ENCODE peak calls at places on chromosomes 16 and 17, in nine cellular contexts. T is CD8-positive, alpha-beta memory T cell; E is AG04450; Z is CD4-positive, alpha-beta T cell; W is OCI-LY7; Q is cardiac muscle cell; S is endodermal cell; P is T-helper 17 cell; C is tibial artery. X is an unnamed sample. For H3K9me3, the result is how much of the 10 kb centered on the place peaks cover.

GRCh38 chr17:4405699-4406098 is 28.0 kb upstream of the SPNS3 start:
- DNase-seq in T (no peak), E (no peak), Z (no peak), W (no peak), Q (no peak), S (no peak), P (no peak), C (no peak), X (no peak)

GRCh38 chr17:31155208-31155810 is 60.5 kb downstream of the NF1 start:
- DNase-seq in T (no peak), E (no peak), Z (no peak), W (no peak), Q (no peak), S (no peak), P (no peak), C (no peak), X (no peak)

GRCh38 chr16:87003414-87003755 is 313.8 kb downstream of the C16orf95 start:
- DNase-seq in T (no peak), E (no peak), Z (no peak), W (no peak), Q (no peak), S (peak), P (no peak), C (no peak), X (no peak)

GRCh38 chr17:58785097-58785496 is 29.4 kb downstream of the PPM1E start:
- DNase-seq in T (no peak), E (no peak), Z (no peak), W (no peak), Q (no peak), S (no peak), P (no peak), C (no peak), X (no peak)

GRCh38 chr17:45411348-45412105 is 21.1 kb downstream of the ARHGAP27 start:
- DNase-seq in T (no peak), E (no peak), Z (no peak), W (no peak), Q (no peak), S (peak), P (no peak), C (no peak), X (no peak)

GRCh38 chr16:30068750-30069574 is 3.4 kb downstream of the ALDOA start:
- DNase-seq in T (peak), E (no peak), Z (peak), W (peak), Q (peak), S (peak), P (peak), C (no peak), X (no peak)

GRCh38 chr16:19177111-19177747 is 9.2 kb downstream of the SYT17 start:
- DNase-seq in T (no peak), E (no peak), Z (no peak), W (no peak), Q (no peak), S (peak), P (no peak), C (no peak), X (no peak)

GRCh38 chr16:26189496-26190005 is 497.8 kb downstream of the HS3ST4 start:
- DNase-seq in T (no peak), E (no peak), Z (no peak), W (no peak), Q (peak), S (no peak), P (no peak), C (no peak), X (no peak)

GRCh38 chr17:44794699-44795413 is 35.2 kb downstream of the GJC1 start:
- DNase-seq in T (no peak), E (peak), Z (no peak), W (no peak), Q (no peak), S (peak), P (no peak), C (peak), X (no peak)

GRCh38 chr16:87324411-87325275 is 7.5 kb upstream of the C16orf95 start:
- DNase-seq in T (peak), E (no peak), Z (peak), W (peak), Q (peak), S (peak), P (no peak), C (no peak), X (peak)

GRCh38 chr17:63263053-63263452 is 183.1 kb downstream of the CYB561 start:
- DNase-seq in T (no peak), E (no peak), Z (no peak), W (no peak), Q (no peak), S (no peak), P (no peak), C (no peak), X (no peak)

GRCh38 chr17:81020767-81021497 is 14.0 kb upstream of the BAIAP2 start:
- DNase-seq in T (no peak), E (no peak), Z (no peak), W (no peak), Q (no peak), S (no peak), P (no peak), C (no peak), X (no peak)

GRCh38 chr17:82244413-82245140 is 15.7 kb downstream of the SLC16A3 start:
- DNase-seq in T (no peak), E (no peak), Z (no peak), W (peak), Q (no peak), S (peak), P (no peak), C (no peak), X (no peak)

GRCh38 chr17:42112552-42113176 is at the start of gene DHX58:
- DNase-seq in T (peak), E (peak), Z (peak), W (peak), Q (no peak), S (no peak), P (peak), C (peak), X (no peak)

GRCh38 chr16:53913082-53913870 is 209.3 kb downstream of the FTO start:
- DNase-seq in T (no peak), E (peak), Z (no peak), W (no peak), Q (no peak), S (no peak), P (no peak), C (no peak), X (no peak)

GRCh38 chr17:55285340-55286301 is 20.9 kb downstream of the HLF start:
- DNase-seq in T (no peak), E (no peak), Z (no peak), W (no peak), Q (peak), S (no peak), P (no peak), C (peak), X (no peak)

GRCh38 chr17:46853896-46854444 is 2.6 kb downstream of the WNT9B start:
- DNase-seq in T (no peak), E (no peak), Z (no peak), W (no peak), Q (no peak), S (peak), P (no peak), C (no peak), X (no peak)

GRCh38 chr17:66826856-66827255 is 8.1 kb upstream of the CACNG5 start:
- DNase-seq in T (no peak), E (no peak), Z (no peak), W (no peak), Q (no peak), S (no peak), P (no peak), C (no peak), X (no peak)

GRCh38 chr17:58329035-58329807 is 626 bp upstream of the TSPOAP1 start:
- DNase-seq in T (peak), E (no peak), Z (peak), W (peak), Q (peak), S (no peak), P (peak), C (no peak), X (no peak)

GRCh38 chr16:68227183-68227793 is 8.6 kb downstream of the ESRP2 start:
- DNase-seq in T (no peak), E (no peak), Z (no peak), W (peak), Q (no peak), S (peak), P (no peak), C (no peak), X (no peak)

GRCh38 chr17:64066709-64067108 is 46.3 kb upstream of the ICAM2 start:
- DNase-seq in T (peak), E (no peak), Z (no peak), W (no peak), Q (no peak), S (no peak), P (peak), C (no peak), X (no peak)

GRCh38 chr16:30485818-30486436 is 13.4 kb downstream of the ITGAL start:
- DNase-seq in T (no peak), E (no peak), Z (no peak), W (no peak), Q (no peak), S (no peak), P (no peak), C (no peak), X (no peak)

GRCh38 chr17:69552986-69553667 is 138.6 kb downstream of the MAP2K6 start:
- DNase-seq in T (no peak), E (no peak), Z (no peak), W (no peak), Q (no peak), S (no peak), P (no peak), C (no peak), X (no peak)

GRCh38 chr16:86395477-86395876 is 114.8 kb upstream of the FOXF1 start:
- DNase-seq in T (no peak), E (no peak), Z (no peak), W (no peak), Q (no peak), S (no peak), P (no peak), C (no peak), X (no peak)

GRCh38 chr17:79558573-79558900 is 52.3 kb downstream of the RBFOX3 start:
- DNase-seq in T (no peak), E (no peak), Z (no peak), W (no peak), Q (no peak), S (no peak), P (no peak), C (no peak), X (no peak)

GRCh38 chr16:5030251-5030870 is 3.4 kb downstream of the NAGPA start:
- DNase-seq in T (no peak), E (no peak), Z (no peak), W (no peak), Q (no peak), S (no peak), P (no peak), C (no peak), X (no peak)

GRCh38 chr16:75621170-75621477 is 2.0 kb downstream of the ADAT1 start:
- DNase-seq in T (no peak), E (no peak), Z (no peak), W (peak), Q (peak), S (peak), P (no peak), C (no peak), X (no peak)

GRCh38 chr16:68826652-68827051 is 16.7 kb upstream of the TANGO6 start:
- DNase-seq in T (no peak), E (no peak), Z (no peak), W (no peak), Q (no peak), S (no peak), P (no peak), C (no peak), X (no peak)

GRCh38 chr16:54466233-54466632 is 179.6 kb upstream of the IRX3 start:
- DNase-seq in T (no peak), E (no peak), Z (no peak), W (no peak), Q (no peak), S (no peak), P (no peak), C (no peak), X (no peak)

GRCh38 chr17:50464736-50465135 is 3.9 kb downstream of the CHAD start:
- DNase-seq in T (no peak), E (no peak), Z (no peak), W (no peak), Q (no peak), S (no peak), P (no peak), C (no peak), X (no peak)

GRCh38 chr16:77807071-77807470 is 18.7 kb downstream of the VAT1L start:
- DNase-seq in T (no peak), E (no peak), Z (no peak), W (no peak), Q (no peak), S (no peak), P (no peak), C (no peak), X (no peak)

GRCh38 chr17:72034000-72034399 is 86.8 kb upstream of the SOX9 start:
- DNase-seq in T (no peak), E (no peak), Z (no peak), W (peak), Q (no peak), S (no peak), P (no peak), C (no peak), X (no peak)

GRCh38 chr16:20906225-20906870 is 5.8 kb downstream of the LYRM1 start:
- DNase-seq in T (no peak), E (peak), Z (no peak), W (no peak), Q (no peak), S (no peak), P (no peak), C (no peak), X (no peak)

GRCh38 chr17:39164675-39165143 is 1.3 kb downstream of the ARL5C start:
- DNase-seq in T (peak), E (peak), Z (peak), W (peak), Q (peak), S (peak), P (peak), C (peak), X (peak)

GRCh38 chr17:48261297-48261880 is 153.8 kb downstream of the SNX11 start:
- DNase-seq in T (no peak), E (no peak), Z (no peak), W (peak), Q (peak), S (peak), P (no peak), C (no peak), X (peak)

GRCh38 chr16:35193956-35194355 is 1734.5 kb downstream of the TP53TG3F start:
- DNase-seq in T (no peak), E (no peak), Z (no peak), W (no peak), Q (no peak), S (no peak), P (no peak), C (no peak), X (no peak)
- H3K9me3 ChIP-seq in T (under half), E (half or more), Z (under half), W (under half), Q (under half), S (half or more), P (under half), C (under half), X (under half)

DNA sequence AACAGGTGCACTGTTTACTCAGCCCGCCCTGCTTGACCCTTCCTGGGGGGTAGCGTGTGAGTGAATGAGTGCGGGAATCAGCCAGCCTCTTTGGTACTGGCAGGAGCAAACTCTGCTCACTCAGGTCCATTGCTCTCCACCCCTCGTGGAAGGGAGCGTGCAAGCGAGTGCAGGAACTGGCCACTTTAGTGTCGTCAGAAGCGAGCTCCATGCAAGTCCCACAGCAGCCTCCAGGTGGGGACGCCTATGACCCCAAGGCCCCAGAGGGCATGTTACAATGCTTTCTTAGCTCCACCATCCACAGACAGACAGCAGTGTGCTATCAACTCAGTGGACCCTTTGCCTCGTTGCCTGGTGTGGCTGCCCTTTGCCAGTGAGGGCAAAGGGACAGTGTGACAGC is 1025.1 kb upstream of the CDH8 start:
- DNase-seq in T (no peak), E (no peak), Z (no peak), W (no peak), Q (no peak), S (peak), P (no peak), C (no peak), X (no peak)
- H3K9me3 ChIP-seq in T (under half), E (under half), Z (under half), W (under half), Q (under half), S (under half), P (under half), C (under half), X (under half)

GRCh38 chr16:35741546-35741945 is 2282.1 kb downstream of the TP53TG3F start:
- DNase-seq in T (no peak), E (no peak), Z (no peak), W (no peak), Q (no peak), S (no peak), P (no peak), C (no peak), X (no peak)
- H3K9me3 ChIP-seq in T (under half), E (under half), Z (under half), W (under half), Q (under half), S (half or more), P (under half), C (under half), X (under half)

DNA sequence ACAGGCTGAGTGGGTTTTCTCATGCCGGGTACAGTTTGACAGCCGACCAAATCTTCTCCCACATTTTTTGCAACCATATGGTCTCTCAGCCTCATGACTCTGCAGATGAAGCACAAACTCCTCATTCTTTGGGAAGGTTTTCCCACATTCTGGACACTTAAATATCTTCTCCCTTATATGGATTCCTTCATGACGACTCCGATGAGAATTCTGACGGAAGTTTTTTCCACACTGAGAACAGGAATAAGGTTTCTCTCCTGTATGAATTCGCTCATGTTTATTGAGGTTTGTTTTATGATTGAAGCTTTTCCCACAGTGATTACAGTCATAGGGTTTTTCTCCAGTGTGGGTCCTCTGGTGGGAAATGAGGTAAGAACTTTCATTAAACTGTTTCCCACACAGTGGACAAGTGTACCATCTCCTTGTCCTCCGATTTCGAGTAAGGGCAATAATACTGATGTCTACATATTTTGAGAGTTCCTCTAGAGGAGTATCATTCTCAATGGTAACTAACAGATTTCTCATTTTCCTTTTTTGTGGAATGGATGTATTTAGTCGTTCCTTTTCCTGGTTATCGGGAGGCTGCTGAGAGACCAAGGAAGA is 10.9 kb downstream of the ZNF200 start:
- DNase-seq in T (no peak), E (no peak), Z (no peak), W (no peak), Q (no peak), S (no peak), P (no peak), C (no peak), X (no peak)
- H3K9me3 ChIP-seq in T (under half), E (half or more), Z (half or more), W (under half), Q (under half), S (half or more), P (under half), C (under half), X (under half)

GRCh38 chr17:56826611-56827414 is 6.9 kb downstream of the C17orf67 start:
- DNase-seq in T (no peak), E (no peak), Z (no peak), W (no peak), Q (no peak), S (no peak), P (no peak), C (no peak), X (no peak)
- H3K9me3 ChIP-seq in T (under half), E (under half), Z (under half), W (under half), Q (under half), S (under half), P (under half), C (under half), X (under half)

GRCh38 chr16:50584033-50584722 is 36.0 kb downstream of the NKD1 start:
- DNase-seq in T (no peak), E (no peak), Z (no peak), W (no peak), Q (no peak), S (no peak), P (no peak), C (no peak), X (no peak)

GRCh38 chr16:50587543-50587942 is 39.3 kb downstream of the NKD1 start:
- DNase-seq in T (no peak), E (no peak), Z (no peak), W (no peak), Q (no peak), S (no peak), P (no peak), C (no peak), X (no peak)

GRCh38 chr16:50583211-50583610 is 35.0 kb downstream of the NKD1 start:
- DNase-seq in T (no peak), E (no peak), Z (no peak), W (no peak), Q (no peak), S (no peak), P (no peak), C (no peak), X (no peak)

GRCh38 chr16:50588276-50588675 is 40.1 kb downstream of the NKD1 start:
- DNase-seq in T (no peak), E (no peak), Z (no peak), W (no peak), Q (no peak), S (peak), P (no peak), C (no peak), X (no peak)

GRCh38 chr16:50585331-50585776 is 37.2 kb downstream of the NKD1 start:
- DNase-seq in T (no peak), E (no peak), Z (no peak), W (no peak), Q (peak), S (no peak), P (no peak), C (peak), X (no peak)
- H3K9me3 ChIP-seq in T (under half), E (under half), Z (under half), W (under half), Q (under half), S (under half), P (under half), C (under half), X (under half)